ENCODE peak calls at places on chromosome 5, in six cellular contexts. P is left colon; L is EL; E is kidney epithelial cell; Y is lower lobe of right lung; H is stimulated activated naive CD8-positive, alpha-beta T cell treated with anti-CD3 and anti-CD28 coated beads, Interleukin-15, Interleukin-2, amounts not matched to agents 100 U/mL and 50 U/mL, for 24 hours. F is an unnamed sample.

GRCh38 chr5:17309462-17309861 is 92.0 kb downstream of the BASP1 start:
- DNase-seq in P (no peak), L (no peak), E (no peak), Y (no peak), H (no peak), F (no peak)

GRCh38 chr5:135843571-135844337 is 9.3 kb downstream of the SLC25A48 start:
- DNase-seq in P (peak; percentile 74), L (no peak), E (no peak), Y (no peak), H (no peak), F (no peak)

GRCh38 chr5:42059291-42059690 is 134.2 kb downstream of the FBXO4 start:
- DNase-seq in P (no peak), L (no peak), E (no peak), Y (no peak), H (no peak), F (no peak)

GRCh38 chr5:68709229-68709628 is 384.6 kb upstream of the SLC30A5 start:
- DNase-seq in P (no peak), L (no peak), E (no peak), Y (no peak), H (no peak), F (no peak)

GRCh38 chr5:149730620-149731331 is 666 bp downstream of the PPARGC1B start:
- DNase-seq in P (peak; percentile 68), L (peak; percentile 43), E (no peak), Y (peak; percentile 75), H (peak; percentile 71), F (peak; percentile 54)

GRCh38 chr5:39384271-39384670 is 20.0 kb upstream of the C9 start:
- DNase-seq in P (no peak), L (no peak), E (no peak), Y (no peak), H (no peak), F (no peak)

GRCh38 chr5:149411738-149412519 is 32.8 kb upstream of the IL17B start:
- DNase-seq in P (no peak), L (no peak), E (no peak), Y (no peak), H (no peak), F (no peak)

GRCh38 chr5:43231977-43232376 is 40.0 kb downstream of the NIM1K start:
- DNase-seq in P (no peak), L (peak; percentile 15), E (no peak), Y (no peak), H (peak; percentile 30), F (no peak)

F was measured in Peyer's patch.